ENCODE peak calls at places on chromosomes 16 and 17, in nine cellular contexts. One of them, this sample, is unnamed.

GRCh38 chr17:71202449-71202848 is 918.4 kb upstream of the SOX9 start:
- DNase-seq in activated CD8-positive, alpha-beta T cell treated with anti-CD3 and anti-CD28 coated beads for 36 hours: no peak
- DNase-seq in GM13977: no peak
- DNase-seq in gastrocnemius medialis: no peak
- DNase-seq in K562: no peak
- DNase-seq in cardiac muscle cell: no peak
- DNase-seq in fibroblast of lung: no peak
- DNase-seq in type B pancreatic cell: no peak
- DNase-seq in foreskin fibroblast: no peak
- DNase-seq in this sample: no peak

GRCh38 chr17:50270430-50271172 is 3.7 kb upstream of the TMEM92 start:
- DNase-seq in activated CD8-positive, alpha-beta T cell treated with anti-CD3 and anti-CD28 coated beads for 36 hours: no peak
- DNase-seq in GM13977: no peak
- DNase-seq in gastrocnemius medialis: no peak
- DNase-seq in K562: no peak
- DNase-seq in cardiac muscle cell: peak; percentile 71
- DNase-seq in fibroblast of lung: peak; percentile 82
- DNase-seq in type B pancreatic cell: no peak
- DNase-seq in foreskin fibroblast: peak; percentile 91
- DNase-seq in this sample: no peak

GRCh38 chr17:16351831-16352230 is 1.4 kb downstream of the CENPV start:
- DNase-seq in activated CD8-positive, alpha-beta T cell treated with anti-CD3 and anti-CD28 coated beads for 36 hours: no peak
- DNase-seq in GM13977: no peak
- DNase-seq in gastrocnemius medialis: no peak
- DNase-seq in K562: no peak
- DNase-seq in cardiac muscle cell: no peak
- DNase-seq in fibroblast of lung: peak; percentile 54
- DNase-seq in type B pancreatic cell: no peak
- DNase-seq in foreskin fibroblast: peak; percentile 69
- DNase-seq in this sample: no peak

GRCh38 chr17:58121925-58122324 is 26.3 kb upstream of the OR4D1 start:
- DNase-seq in activated CD8-positive, alpha-beta T cell treated with anti-CD3 and anti-CD28 coated beads for 36 hours: peak; percentile 43
- DNase-seq in GM13977: no peak
- DNase-seq in gastrocnemius medialis: no peak
- DNase-seq in K562: peak; percentile 22
- DNase-seq in cardiac muscle cell: no peak
- DNase-seq in fibroblast of lung: peak; percentile 46
- DNase-seq in type B pancreatic cell: no peak
- DNase-seq in foreskin fibroblast: peak; percentile 52
- DNase-seq in this sample: peak; percentile 7

GRCh38 chr16:85418978-85419491 is 194.1 kb upstream of the GSE1 start:
- DNase-seq in activated CD8-positive, alpha-beta T cell treated with anti-CD3 and anti-CD28 coated beads for 36 hours: peak; percentile 0
- DNase-seq in GM13977: no peak
- DNase-seq in gastrocnemius medialis: no peak
- DNase-seq in K562: no peak
- DNase-seq in cardiac muscle cell: no peak
- DNase-seq in fibroblast of lung: no peak
- DNase-seq in type B pancreatic cell: no peak
- DNase-seq in foreskin fibroblast: no peak
- DNase-seq in this sample: no peak

GRCh38 chr17:40502716-40503115 is 1.3 kb upstream of the TNS4 start:
- DNase-seq in activated CD8-positive, alpha-beta T cell treated with anti-CD3 and anti-CD28 coated beads for 36 hours: no peak
- DNase-seq in GM13977: no peak
- DNase-seq in gastrocnemius medialis: peak; percentile 3
- DNase-seq in K562: no peak
- DNase-seq in cardiac muscle cell: no peak
- DNase-seq in fibroblast of lung: no peak
- DNase-seq in type B pancreatic cell: no peak
- DNase-seq in foreskin fibroblast: no peak
- DNase-seq in this sample: no peak

GRCh38 chr17:79201536-79202227 is 127.1 kb downstream of the ENGASE start:
- DNase-seq in activated CD8-positive, alpha-beta T cell treated with anti-CD3 and anti-CD28 coated beads for 36 hours: no peak
- DNase-seq in GM13977: no peak
- DNase-seq in gastrocnemius medialis: no peak
- DNase-seq in K562: no peak
- DNase-seq in cardiac muscle cell: no peak
- DNase-seq in fibroblast of lung: no peak
- DNase-seq in type B pancreatic cell: no peak
- DNase-seq in foreskin fibroblast: peak; percentile 20
- DNase-seq in this sample: no peak

GRCh38 chr16:22670551-22670970 is 143.4 kb upstream of the HS3ST2 start:
- DNase-seq in activated CD8-positive, alpha-beta T cell treated with anti-CD3 and anti-CD28 coated beads for 36 hours: peak; percentile 26
- DNase-seq in GM13977: peak; percentile 61
- DNase-seq in gastrocnemius medialis: peak; percentile 59
- DNase-seq in K562: peak; percentile 98
- DNase-seq in cardiac muscle cell: peak; percentile 55
- DNase-seq in fibroblast of lung: no peak
- DNase-seq in type B pancreatic cell: peak; percentile 67
- DNase-seq in foreskin fibroblast: no peak
- DNase-seq in this sample: no peak

GRCh38 chr16:85391175-85391707 is 221.9 kb upstream of the GSE1 start:
- DNase-seq in activated CD8-positive, alpha-beta T cell treated with anti-CD3 and anti-CD28 coated beads for 36 hours: no peak
- DNase-seq in GM13977: no peak
- DNase-seq in gastrocnemius medialis: no peak
- DNase-seq in K562: no peak
- DNase-seq in cardiac muscle cell: no peak
- DNase-seq in fibroblast of lung: no peak
- DNase-seq in type B pancreatic cell: no peak
- DNase-seq in foreskin fibroblast: no peak
- DNase-seq in this sample: peak; percentile 30

GRCh38 chr16:21104124-21104860 is 46.4 kb downstream of the DNAH3 start:
- DNase-seq in activated CD8-positive, alpha-beta T cell treated with anti-CD3 and anti-CD28 coated beads for 36 hours: no peak
- DNase-seq in GM13977: no peak
- DNase-seq in gastrocnemius medialis: no peak
- DNase-seq in K562: no peak
- DNase-seq in cardiac muscle cell: no peak
- DNase-seq in fibroblast of lung: no peak
- DNase-seq in type B pancreatic cell: no peak
- DNase-seq in foreskin fibroblast: peak; percentile 64
- DNase-seq in this sample: no peak

GRCh38 chr16:87657621-87658192 is 55.4 kb downstream of the JPH3 start:
- DNase-seq in activated CD8-positive, alpha-beta T cell treated with anti-CD3 and anti-CD28 coated beads for 36 hours: peak; percentile 12
- DNase-seq in GM13977: no peak
- DNase-seq in gastrocnemius medialis: no peak
- DNase-seq in K562: peak; percentile 42
- DNase-seq in cardiac muscle cell: no peak
- DNase-seq in fibroblast of lung: no peak
- DNase-seq in type B pancreatic cell: no peak
- DNase-seq in foreskin fibroblast: peak; percentile 24
- DNase-seq in this sample: no peak

GRCh38 chr17:49717371-49717841 is 9.6 kb upstream of the SLC35B1 start:
- DNase-seq in activated CD8-positive, alpha-beta T cell treated with anti-CD3 and anti-CD28 coated beads for 36 hours: peak; percentile 60
- DNase-seq in GM13977: no peak
- DNase-seq in gastrocnemius medialis: peak; percentile 39
- DNase-seq in K562: no peak
- DNase-seq in cardiac muscle cell: no peak
- DNase-seq in fibroblast of lung: no peak
- DNase-seq in type B pancreatic cell: no peak
- DNase-seq in foreskin fibroblast: no peak
- DNase-seq in this sample: peak; percentile 32

GRCh38 chr16:53881371-53881770 is 177.4 kb downstream of the FTO start:
- DNase-seq in activated CD8-positive, alpha-beta T cell treated with anti-CD3 and anti-CD28 coated beads for 36 hours: no peak
- DNase-seq in GM13977: no peak
- DNase-seq in gastrocnemius medialis: no peak
- DNase-seq in K562: no peak
- DNase-seq in cardiac muscle cell: no peak
- DNase-seq in fibroblast of lung: peak; percentile 87
- DNase-seq in type B pancreatic cell: no peak
- DNase-seq in foreskin fibroblast: peak; percentile 69
- DNase-seq in this sample: no peak

GRCh38 chr16:53571763-53572162 is 68.8 kb upstream of the AKTIP start:
- DNase-seq in activated CD8-positive, alpha-beta T cell treated with anti-CD3 and anti-CD28 coated beads for 36 hours: no peak
- DNase-seq in GM13977: no peak
- DNase-seq in gastrocnemius medialis: no peak
- DNase-seq in K562: no peak
- DNase-seq in cardiac muscle cell: no peak
- DNase-seq in fibroblast of lung: no peak
- DNase-seq in type B pancreatic cell: no peak
- DNase-seq in foreskin fibroblast: no peak
- DNase-seq in this sample: no peak

GRCh38 chr17:744937-745336 is 7.1 kb downstream of the GEMIN4 start:
- DNase-seq in activated CD8-positive, alpha-beta T cell treated with anti-CD3 and anti-CD28 coated beads for 36 hours: no peak
- DNase-seq in GM13977: no peak
- DNase-seq in gastrocnemius medialis: no peak
- DNase-seq in K562: no peak
- DNase-seq in cardiac muscle cell: no peak
- DNase-seq in fibroblast of lung: no peak
- DNase-seq in type B pancreatic cell: no peak
- DNase-seq in foreskin fibroblast: no peak
- DNase-seq in this sample: no peak

GRCh38 chr17:28318759-28319660 is at the start of gene TMEM97:
- DNase-seq in activated CD8-positive, alpha-beta T cell treated with anti-CD3 and anti-CD28 coated beads for 36 hours: peak; percentile 99
- DNase-seq in GM13977: peak; percentile 96
- DNase-seq in gastrocnemius medialis: peak; percentile 97
- DNase-seq in K562: peak; percentile 96
- DNase-seq in cardiac muscle cell: peak; percentile 98
- DNase-seq in fibroblast of lung: peak; percentile 96
- DNase-seq in type B pancreatic cell: peak; percentile 96
- DNase-seq in foreskin fibroblast: peak; percentile 99
- DNase-seq in this sample: peak; percentile 99

GRCh38 chr17:74763565-74764387 is 12.4 kb downstream of the NAT9 start:
- DNase-seq in activated CD8-positive, alpha-beta T cell treated with anti-CD3 and anti-CD28 coated beads for 36 hours: no peak
- DNase-seq in GM13977: no peak
- DNase-seq in gastrocnemius medialis: no peak
- DNase-seq in K562: no peak
- DNase-seq in cardiac muscle cell: peak; percentile 72
- DNase-seq in fibroblast of lung: no peak
- DNase-seq in type B pancreatic cell: no peak
- DNase-seq in foreskin fibroblast: no peak
- DNase-seq in this sample: peak; percentile 69

GRCh38 chr16:2151188-2152091 is 3.0 kb downstream of the RAB26 start:
- DNase-seq in activated CD8-positive, alpha-beta T cell treated with anti-CD3 and anti-CD28 coated beads for 36 hours: no peak
- DNase-seq in GM13977: no peak
- DNase-seq in gastrocnemius medialis: no peak
- DNase-seq in K562: no peak
- DNase-seq in cardiac muscle cell: no peak
- DNase-seq in fibroblast of lung: no peak
- DNase-seq in type B pancreatic cell: no peak
- DNase-seq in foreskin fibroblast: peak; percentile 41
- DNase-seq in this sample: no peak

GRCh38 chr16:50677351-50677750 is 3.8 kb downstream of the SNX20 start:
- DNase-seq in activated CD8-positive, alpha-beta T cell treated with anti-CD3 and anti-CD28 coated beads for 36 hours: no peak
- DNase-seq in GM13977: no peak
- DNase-seq in gastrocnemius medialis: no peak
- DNase-seq in K562: peak; percentile 39
- DNase-seq in cardiac muscle cell: no peak
- DNase-seq in fibroblast of lung: no peak
- DNase-seq in type B pancreatic cell: no peak
- DNase-seq in foreskin fibroblast: no peak
- DNase-seq in this sample: no peak
- TF ChIP-seq CTCF in activated CD8-positive, alpha-beta T cell treated with anti-CD3 and anti-CD28 coated beads for 36 hours: peak; percentile 82
- TF ChIP-seq CTCF in GM13977: peak; percentile 56
- TF ChIP-seq CTCF in gastrocnemius medialis: peak; percentile 26
- TF ChIP-seq CTCF in K562: peak; percentile 61
- TF ChIP-seq CTCF in cardiac muscle cell: peak; percentile 37
- TF ChIP-seq CTCF in fibroblast of lung: peak; percentile 34
- TF ChIP-seq CTCF in type B pancreatic cell: peak; percentile 68
- TF ChIP-seq CTCF in foreskin fibroblast: no peak
- TF ChIP-seq CTCF in this sample: no peak

GRCh38 chr16:50627419-50627818 is 53.7 kb downstream of the SNX20 start:
- DNase-seq in activated CD8-positive, alpha-beta T cell treated with anti-CD3 and anti-CD28 coated beads for 36 hours: peak; percentile 75
- DNase-seq in GM13977: peak; percentile 55
- DNase-seq in gastrocnemius medialis: peak; percentile 19
- DNase-seq in K562: no peak
- DNase-seq in cardiac muscle cell: peak; percentile 45
- DNase-seq in fibroblast of lung: peak; percentile 41
- DNase-seq in type B pancreatic cell: no peak
- DNase-seq in foreskin fibroblast: peak; percentile 35
- DNase-seq in this sample: no peak
- TF ChIP-seq CTCF in activated CD8-positive, alpha-beta T cell treated with anti-CD3 and anti-CD28 coated beads for 36 hours: peak; percentile 32
- TF ChIP-seq CTCF in GM13977: peak; percentile 58
- TF ChIP-seq CTCF in gastrocnemius medialis: no peak
- TF ChIP-seq CTCF in K562: no peak
- TF ChIP-seq CTCF in cardiac muscle cell: peak; percentile 45
- TF ChIP-seq CTCF in fibroblast of lung: peak; percentile 43
- TF ChIP-seq CTCF in type B pancreatic cell: no peak
- TF ChIP-seq CTCF in foreskin fibroblast: peak; percentile 18
- TF ChIP-seq CTCF in this sample: no peak

DNA sequence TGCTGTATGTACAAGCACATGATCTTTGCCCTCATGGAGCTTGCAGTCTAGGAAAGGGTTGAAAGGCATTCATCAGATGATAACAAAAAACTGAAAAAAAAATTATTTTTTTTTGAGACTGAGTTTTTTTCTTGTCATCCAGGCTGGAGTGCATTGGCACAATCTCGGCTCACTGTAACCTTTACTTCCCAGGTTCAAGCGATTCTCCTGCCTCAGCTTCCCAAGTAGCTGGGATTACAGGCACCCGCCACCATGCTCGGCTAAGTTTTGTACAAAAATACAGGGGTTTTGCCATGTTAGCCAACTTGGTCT is 38.7 kb upstream of the BCAS3 start:
- DNase-seq in activated CD8-positive, alpha-beta T cell treated with anti-CD3 and anti-CD28 coated beads for 36 hours: no peak
- DNase-seq in GM13977: no peak
- DNase-seq in gastrocnemius medialis: no peak
- DNase-seq in K562: no peak
- DNase-seq in cardiac muscle cell: no peak
- DNase-seq in fibroblast of lung: no peak
- DNase-seq in type B pancreatic cell: no peak
- DNase-seq in foreskin fibroblast: no peak
- DNase-seq in this sample: no peak
- TF ChIP-seq CTCF in activated CD8-positive, alpha-beta T cell treated with anti-CD3 and anti-CD28 coated beads for 36 hours: no peak
- TF ChIP-seq CTCF in GM13977: no peak
- TF ChIP-seq CTCF in gastrocnemius medialis: no peak
- TF ChIP-seq CTCF in K562: no peak
- TF ChIP-seq CTCF in cardiac muscle cell: no peak
- TF ChIP-seq CTCF in fibroblast of lung: no peak
- TF ChIP-seq CTCF in type B pancreatic cell: no peak
- TF ChIP-seq CTCF in foreskin fibroblast: no peak
- TF ChIP-seq CTCF in this sample: no peak

DNA sequence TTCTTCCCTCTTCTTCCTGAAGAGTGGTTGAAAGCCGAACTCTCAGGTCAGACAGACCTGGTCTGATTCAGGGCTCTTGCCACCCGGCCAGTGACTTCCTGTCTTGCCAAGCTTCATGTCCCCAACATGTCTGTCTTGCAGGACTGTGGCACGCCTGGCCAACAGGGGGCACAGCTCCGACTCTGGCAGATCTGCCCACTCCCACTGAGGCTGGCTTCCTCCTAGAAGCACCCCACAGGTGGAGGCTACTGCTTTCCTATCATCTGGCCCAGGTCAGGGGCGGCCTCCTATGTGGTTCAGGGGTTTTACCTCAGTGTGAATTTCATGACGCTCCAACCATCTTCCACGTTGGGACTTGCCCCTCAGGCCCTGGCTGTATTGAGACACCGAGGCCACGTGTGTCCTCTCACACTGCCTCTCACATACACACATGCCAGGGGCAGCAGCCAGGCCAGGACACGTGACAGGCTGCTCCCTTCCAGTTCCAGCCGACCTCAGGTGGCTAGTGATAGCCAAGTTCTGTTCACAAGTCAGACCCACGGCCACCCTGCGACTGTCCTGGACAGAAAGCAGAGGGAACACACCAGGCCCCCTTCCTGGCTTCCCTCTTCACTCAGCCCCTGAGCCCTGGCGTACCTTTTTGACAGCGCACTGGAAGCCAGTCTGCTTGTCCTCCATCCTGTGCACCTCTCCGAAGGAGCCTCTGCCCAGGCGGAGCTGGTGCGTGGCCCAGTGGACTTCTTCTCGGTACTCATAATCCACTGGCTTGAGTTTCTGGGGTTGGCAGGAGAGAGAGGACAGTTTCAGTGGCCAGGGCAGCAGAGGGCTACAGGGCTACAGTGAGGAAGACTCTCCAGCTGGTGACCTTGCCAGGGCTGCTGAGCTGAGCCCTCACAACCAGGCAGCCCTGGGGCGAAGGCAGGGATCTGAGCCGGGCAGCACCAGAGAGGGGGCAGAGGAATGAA is 22.6 kb upstream of the SPATA32 start:
- DNase-seq in activated CD8-positive, alpha-beta T cell treated with anti-CD3 and anti-CD28 coated beads for 36 hours: peak; percentile 65
- DNase-seq in GM13977: no peak
- DNase-seq in gastrocnemius medialis: peak; percentile 98
- DNase-seq in K562: no peak
- DNase-seq in cardiac muscle cell: no peak
- DNase-seq in fibroblast of lung: no peak
- DNase-seq in type B pancreatic cell: no peak
- DNase-seq in foreskin fibroblast: no peak
- DNase-seq in this sample: no peak
- TF ChIP-seq CTCF in activated CD8-positive, alpha-beta T cell treated with anti-CD3 and anti-CD28 coated beads for 36 hours: no peak
- TF ChIP-seq CTCF in GM13977: peak; percentile 44
- TF ChIP-seq CTCF in gastrocnemius medialis: peak; percentile 51
- TF ChIP-seq CTCF in K562: peak; percentile 31
- TF ChIP-seq CTCF in cardiac muscle cell: peak; percentile 20
- TF ChIP-seq CTCF in fibroblast of lung: peak; percentile 31
- TF ChIP-seq CTCF in type B pancreatic cell: peak; percentile 36
- TF ChIP-seq CTCF in foreskin fibroblast: peak; percentile 31
- TF ChIP-seq CTCF in this sample: no peak

This sample was measured in adrenal gland.